ENCODE peak calls at places on chromosomes 3 and 15, in five cellular contexts. One of them, this sample, is unnamed.

GRCh38 chr3:123404391-123404790 is 44.5 kb downstream of the ADCY5 start:
- DNase-seq in esophagus muscularis mucosa: no peak
- DNase-seq in stomach: no peak
- DNase-seq in SK-N-SH: no peak
- DNase-seq in transverse colon: no peak
- DNase-seq in this sample: no peak

GRCh38 chr3:69999191-70000027 is at the start of gene SAMMSON:
- DNase-seq in esophagus muscularis mucosa: no peak
- DNase-seq in stomach: no peak
- DNase-seq in SK-N-SH: no peak
- DNase-seq in transverse colon: no peak
- DNase-seq in this sample: no peak

GRCh38 chr15:55530861-55531313 is 22.9 kb upstream of the DNAAF4 start:
- DNase-seq in esophagus muscularis mucosa: no peak
- DNase-seq in stomach: no peak
- DNase-seq in SK-N-SH: no peak
- DNase-seq in transverse colon: no peak
- DNase-seq in this sample: no peak

GRCh38 chr3:100782906-100783305 is 73.6 kb downstream of the TFG start:
- DNase-seq in esophagus muscularis mucosa: no peak
- DNase-seq in stomach: no peak
- DNase-seq in SK-N-SH: no peak
- DNase-seq in transverse colon: no peak
- DNase-seq in this sample: no peak

GRCh38 chr15:66661432-66662096 is 40.5 kb upstream of the SMAD6 start:
- DNase-seq in esophagus muscularis mucosa: no peak
- DNase-seq in stomach: no peak
- DNase-seq in SK-N-SH: no peak
- DNase-seq in transverse colon: no peak
- DNase-seq in this sample: no peak

GRCh38 chr3:81443948-81444347 is 317.5 kb downstream of the GBE1 start:
- DNase-seq in esophagus muscularis mucosa: no peak
- DNase-seq in stomach: no peak
- DNase-seq in SK-N-SH: no peak
- DNase-seq in transverse colon: no peak
- DNase-seq in this sample: no peak

GRCh38 chr3:118948146-118948545 is 86.5 kb downstream of the IGSF11 start:
- DNase-seq in esophagus muscularis mucosa: no peak
- DNase-seq in stomach: no peak
- DNase-seq in SK-N-SH: no peak
- DNase-seq in transverse colon: no peak
- DNase-seq in this sample: no peak

GRCh38 chr3:177385831-177386301 is 188.6 kb upstream of the TBL1XR1 start:
- DNase-seq in esophagus muscularis mucosa: no peak
- DNase-seq in stomach: no peak
- DNase-seq in SK-N-SH: no peak
- DNase-seq in transverse colon: no peak
- DNase-seq in this sample: no peak

GRCh38 chr15:68316061-68316804 is 38.7 kb downstream of the FEM1B start:
- DNase-seq in esophagus muscularis mucosa: no peak
- DNase-seq in stomach: peak
- DNase-seq in SK-N-SH: no peak
- DNase-seq in transverse colon: no peak
- DNase-seq in this sample: peak

GRCh38 chr3:117118604-117119003 is 409.0 kb downstream of the TUSC7 start:
- DNase-seq in esophagus muscularis mucosa: no peak
- DNase-seq in stomach: no peak
- DNase-seq in SK-N-SH: no peak
- DNase-seq in transverse colon: no peak
- DNase-seq in this sample: no peak

GRCh38 chr3:141243295-141243707 is 11.7 kb downstream of the PXYLP1 start:
- DNase-seq in esophagus muscularis mucosa: peak
- DNase-seq in stomach: no peak
- DNase-seq in SK-N-SH: no peak
- DNase-seq in transverse colon: no peak
- DNase-seq in this sample: no peak

GRCh38 chr3:10342781-10343180 is 21.9 kb upstream of the SEC13 start:
- DNase-seq in esophagus muscularis mucosa: no peak
- DNase-seq in stomach: no peak
- DNase-seq in SK-N-SH: no peak
- DNase-seq in transverse colon: no peak
- DNase-seq in this sample: no peak

GRCh38 chr3:156587767-156588069 is 32.8 kb upstream of the SSR3 start:
- DNase-seq in esophagus muscularis mucosa: no peak
- DNase-seq in stomach: no peak
- DNase-seq in SK-N-SH: no peak
- DNase-seq in transverse colon: no peak
- DNase-seq in this sample: no peak

GRCh38 chr3:61928776-61929175 is 367.4 kb downstream of the PTPRG start:
- DNase-seq in esophagus muscularis mucosa: peak
- DNase-seq in stomach: no peak
- DNase-seq in SK-N-SH: no peak
- DNase-seq in transverse colon: no peak
- DNase-seq in this sample: no peak

GRCh38 chr15:70722266-70723123 is 40.9 kb downstream of the UACA start:
- DNase-seq in esophagus muscularis mucosa: no peak
- DNase-seq in stomach: no peak
- DNase-seq in SK-N-SH: peak
- DNase-seq in transverse colon: no peak
- DNase-seq in this sample: no peak

GRCh38 chr15:60076582-60077263 is 72.6 kb downstream of the FOXB1 start:
- DNase-seq in esophagus muscularis mucosa: no peak
- DNase-seq in stomach: no peak
- DNase-seq in SK-N-SH: no peak
- DNase-seq in transverse colon: no peak
- DNase-seq in this sample: no peak

GRCh38 chr3:64505419-64505818 is 182.4 kb downstream of the ADAMTS9 start:
- DNase-seq in esophagus muscularis mucosa: no peak
- DNase-seq in stomach: no peak
- DNase-seq in SK-N-SH: no peak
- DNase-seq in transverse colon: no peak
- DNase-seq in this sample: no peak

GRCh38 chr3:172546628-172547214 is 23.5 kb upstream of the TNFSF10 start:
- DNase-seq in esophagus muscularis mucosa: no peak
- DNase-seq in stomach: no peak
- DNase-seq in SK-N-SH: no peak
- DNase-seq in transverse colon: no peak
- DNase-seq in this sample: no peak

GRCh38 chr15:95371664-95372063 is 958.8 kb upstream of the NR2F2 start:
- DNase-seq in esophagus muscularis mucosa: no peak
- DNase-seq in stomach: no peak
- DNase-seq in SK-N-SH: no peak
- DNase-seq in transverse colon: no peak
- DNase-seq in this sample: no peak

GRCh38 chr15:64288999-64289398 is 67.0 kb downstream of the CSNK1G1 start:
- DNase-seq in esophagus muscularis mucosa: no peak
- DNase-seq in stomach: no peak
- DNase-seq in SK-N-SH: no peak
- DNase-seq in transverse colon: no peak
- DNase-seq in this sample: no peak

GRCh38 chr3:149726716-149727407 is 25.4 kb downstream of the COMMD2 start:
- DNase-seq in esophagus muscularis mucosa: no peak
- DNase-seq in stomach: no peak
- DNase-seq in SK-N-SH: no peak
- DNase-seq in transverse colon: no peak
- DNase-seq in this sample: no peak

GRCh38 chr15:59333401-59334062 is 39.1 kb downstream of the MYO1E start:
- DNase-seq in esophagus muscularis mucosa: no peak
- DNase-seq in stomach: no peak
- DNase-seq in SK-N-SH: no peak
- DNase-seq in transverse colon: no peak
- DNase-seq in this sample: no peak

GRCh38 chr15:53978248-53978906 is at the start of gene UNC13C:
- DNase-seq in esophagus muscularis mucosa: no peak
- DNase-seq in stomach: peak
- DNase-seq in SK-N-SH: peak
- DNase-seq in transverse colon: peak
- DNase-seq in this sample: peak

GRCh38 chr3:52805270-52806039 is 10.9 kb downstream of the ITIH3 start:
- DNase-seq in esophagus muscularis mucosa: no peak
- DNase-seq in stomach: no peak
- DNase-seq in SK-N-SH: peak
- DNase-seq in transverse colon: no peak
- DNase-seq in this sample: no peak

GRCh38 chr15:77507911-77508310 is 87.2 kb downstream of the HMG20A start:
- DNase-seq in esophagus muscularis mucosa: no peak
- DNase-seq in stomach: peak
- DNase-seq in SK-N-SH: no peak
- DNase-seq in transverse colon: no peak
- DNase-seq in this sample: peak

GRCh38 chr3:9248232-9249191 is 934 bp downstream of the SRGAP3 start:
- DNase-seq in esophagus muscularis mucosa: no peak
- DNase-seq in stomach: peak
- DNase-seq in SK-N-SH: peak
- DNase-seq in transverse colon: peak
- DNase-seq in this sample: no peak

GRCh38 chr15:101496198-101496986 is 6.9 kb upstream of the PCSK6 start:
- DNase-seq in esophagus muscularis mucosa: peak
- DNase-seq in stomach: no peak
- DNase-seq in SK-N-SH: no peak
- DNase-seq in transverse colon: peak
- DNase-seq in this sample: no peak

DNA sequence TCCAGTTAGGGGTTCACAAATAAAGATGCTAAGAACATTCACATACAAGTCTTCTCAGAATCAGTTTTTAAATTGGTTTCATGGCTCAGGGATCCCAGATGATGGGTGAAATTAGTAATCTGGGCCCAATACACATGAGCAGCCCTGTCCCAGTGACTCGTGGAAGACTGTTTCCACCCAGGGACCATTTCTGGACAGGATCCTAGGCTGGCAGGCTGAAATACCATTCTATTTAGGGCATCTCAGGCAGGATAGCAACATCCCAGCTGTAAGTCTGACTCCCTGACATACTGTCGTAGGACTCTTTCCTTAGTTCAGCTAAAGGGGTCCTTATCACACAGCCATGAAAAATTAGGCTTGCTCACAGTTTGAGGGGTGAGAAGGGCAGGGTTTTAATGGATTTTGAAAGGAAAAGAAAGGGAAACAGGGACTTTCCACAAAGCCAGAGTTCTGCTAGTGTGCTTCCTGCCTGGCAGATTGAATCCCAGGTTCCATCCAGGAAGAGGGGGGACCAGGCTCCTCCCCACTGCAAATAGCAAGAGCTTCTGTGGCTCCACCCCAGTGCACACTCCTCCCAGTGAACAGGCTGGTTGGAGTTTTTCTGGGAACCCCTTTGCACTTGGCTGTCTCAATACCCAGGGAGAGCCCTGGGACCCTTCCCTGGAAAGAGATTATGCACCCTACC is 41.3 kb upstream of the LYZL4 start:
- DNase-seq in esophagus muscularis mucosa: no peak
- DNase-seq in stomach: no peak
- DNase-seq in SK-N-SH: no peak
- DNase-seq in transverse colon: no peak
- DNase-seq in this sample: no peak
- TF ChIP-seq POLR2AphosphoS5 in esophagus muscularis mucosa: no peak
- TF ChIP-seq POLR2AphosphoS5 in stomach: no peak
- TF ChIP-seq POLR2AphosphoS5 in SK-N-SH: no peak
- TF ChIP-seq POLR2AphosphoS5 in transverse colon: no peak
- TF ChIP-seq POLR2AphosphoS5 in this sample: no peak

GRCh38 chr3:138348107-138348949 is at the start of gene MRAS:
- DNase-seq in esophagus muscularis mucosa: no peak
- DNase-seq in stomach: peak
- DNase-seq in SK-N-SH: peak
- DNase-seq in transverse colon: peak
- DNase-seq in this sample: peak
- TF ChIP-seq EP300 in esophagus muscularis mucosa: no peak
- TF ChIP-seq EP300 in stomach: no peak
- TF ChIP-seq EP300 in SK-N-SH: no peak
- TF ChIP-seq EP300 in transverse colon: no peak
- TF ChIP-seq EP300 in this sample: no peak

GRCh38 chr3:19920401-19921075 is 13.5 kb downstream of the EFHB start:
- DNase-seq in esophagus muscularis mucosa: no peak
- DNase-seq in stomach: no peak
- DNase-seq in SK-N-SH: no peak
- DNase-seq in transverse colon: no peak
- DNase-seq in this sample: no peak
- H3K4me3 ChIP-seq in esophagus muscularis mucosa: no peak
- H3K4me3 ChIP-seq in stomach: no peak
- H3K4me3 ChIP-seq in SK-N-SH: no peak
- H3K4me3 ChIP-seq in transverse colon: no peak
- H3K4me3 ChIP-seq in this sample: no peak

DNA sequence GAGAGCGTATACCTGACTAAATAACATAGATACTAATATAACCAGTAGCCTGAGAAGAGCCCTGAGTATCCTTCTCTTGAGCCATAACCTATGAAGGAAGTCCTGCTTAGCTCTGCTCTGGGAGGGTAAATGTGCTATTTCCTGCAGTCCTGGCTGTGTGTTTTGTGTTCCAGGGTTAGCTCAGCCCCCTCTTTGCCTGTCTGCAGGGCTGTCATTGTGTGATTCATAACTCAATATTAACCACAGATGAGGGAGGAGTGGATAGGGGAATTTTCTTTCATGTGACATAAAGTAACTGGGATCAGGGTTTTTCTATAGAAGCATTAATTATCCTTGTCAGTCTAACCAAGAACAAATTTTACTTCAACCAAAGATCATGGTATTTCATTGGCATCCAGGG is 183.3 kb upstream of the ZBTB20 start:
- DNase-seq in esophagus muscularis mucosa: no peak
- DNase-seq in stomach: no peak
- DNase-seq in SK-N-SH: no peak
- DNase-seq in transverse colon: no peak
- DNase-seq in this sample: no peak
- TF ChIP-seq POLR2AphosphoS5 in esophagus muscularis mucosa: no peak
- TF ChIP-seq POLR2AphosphoS5 in stomach: no peak
- TF ChIP-seq POLR2AphosphoS5 in SK-N-SH: peak
- TF ChIP-seq POLR2AphosphoS5 in transverse colon: no peak
- TF ChIP-seq POLR2AphosphoS5 in this sample: no peak

GRCh38 chr3:134457331-134458125 is 28.3 kb downstream of the ANAPC13 start:
- DNase-seq in esophagus muscularis mucosa: no peak
- DNase-seq in stomach: no peak
- DNase-seq in SK-N-SH: peak
- DNase-seq in transverse colon: no peak
- DNase-seq in this sample: no peak

GRCh38 chr3:134456121-134456520 is 29.7 kb downstream of the ANAPC13 start:
- DNase-seq in esophagus muscularis mucosa: peak
- DNase-seq in stomach: no peak
- DNase-seq in SK-N-SH: no peak
- DNase-seq in transverse colon: no peak
- DNase-seq in this sample: no peak

GRCh38 chr3:134449277-134449676 is 36.5 kb downstream of the ANAPC13 start:
- DNase-seq in esophagus muscularis mucosa: peak
- DNase-seq in stomach: peak
- DNase-seq in SK-N-SH: peak
- DNase-seq in transverse colon: peak
- DNase-seq in this sample: no peak

GRCh38 chr3:134449951-134450350 is 35.8 kb downstream of the ANAPC13 start:
- DNase-seq in esophagus muscularis mucosa: no peak
- DNase-seq in stomach: no peak
- DNase-seq in SK-N-SH: no peak
- DNase-seq in transverse colon: no peak
- DNase-seq in this sample: no peak

GRCh38 chr3:134453631-134454030 is 32.2 kb downstream of the ANAPC13 start:
- DNase-seq in esophagus muscularis mucosa: peak
- DNase-seq in stomach: no peak
- DNase-seq in SK-N-SH: peak
- DNase-seq in transverse colon: no peak
- DNase-seq in this sample: no peak
- TF ChIP-seq EP300 in esophagus muscularis mucosa: no peak
- TF ChIP-seq EP300 in stomach: no peak
- TF ChIP-seq EP300 in SK-N-SH: no peak
- TF ChIP-seq EP300 in transverse colon: no peak
- TF ChIP-seq EP300 in this sample: no peak